ENCODE peak calls at places on chromosomes 13 and 19, in seven cellular contexts. F, D, H, Q, U, O and W are unnamed samples.

GRCh38 chr13:44578064-44578394 is 1.9 kb upstream of the TSC22D1 start:
- DNase-seq in F (no peak), D (no peak), H (no peak), Q (no peak), U (peak), O (no peak), W (peak)

GRCh38 chr19:50255115-50255514 is 51.7 kb downstream of the MYH14 start:
- DNase-seq in F (peak), D (no peak), H (no peak), Q (no peak), U (peak), O (no peak), W (no peak)

GRCh38 chr13:35984776-35985453 is 146.3 kb downstream of the DCLK1 start:
- DNase-seq in F (no peak), D (no peak), H (no peak), Q (no peak), U (peak), O (no peak), W (no peak)

GRCh38 chr13:98214008-98214643 is 37.1 kb upstream of the RNF113B start:
- DNase-seq in F (no peak), D (no peak), H (no peak), Q (no peak), U (no peak), O (no peak), W (no peak)

GRCh38 chr19:44003461-44004134 is 841 bp downstream of the ZNF230 start:
- DNase-seq in F (peak), D (no peak), H (no peak), Q (no peak), U (no peak), O (peak), W (no peak)

GRCh38 chr19:18618236-18618635 is 5.6 kb downstream of the TMEM59L start:
- DNase-seq in F (no peak), D (no peak), H (no peak), Q (no peak), U (no peak), O (no peak), W (no peak)

GRCh38 chr13:32811297-32811800 is 204.9 kb upstream of the KL start:
- DNase-seq in F (no peak), D (no peak), H (peak), Q (no peak), U (no peak), O (no peak), W (peak)

GRCh38 chr19:6476155-6476895 is 5.3 kb downstream of the DENND1C start:
- DNase-seq in F (peak), D (peak), H (no peak), Q (peak), U (peak), O (peak), W (no peak)

GRCh38 chr19:32916969-32917611 is 47.5 kb upstream of the SLC7A9 start:
- DNase-seq in F (no peak), D (no peak), H (no peak), Q (no peak), U (no peak), O (no peak), W (no peak)

GRCh38 chr13:106378263-106378662 is 157.2 kb downstream of the EFNB2 start:
- DNase-seq in F (no peak), D (no peak), H (no peak), Q (no peak), U (no peak), O (no peak), W (no peak)

GRCh38 chr19:54420383-54421168 is 5.3 kb downstream of the TTYH1 start:
- DNase-seq in F (peak), D (no peak), H (no peak), Q (peak), U (no peak), O (peak), W (no peak)

GRCh38 chr13:106028916-106029315 is 506.5 kb downstream of the EFNB2 start:
- DNase-seq in F (no peak), D (no peak), H (no peak), Q (no peak), U (no peak), O (no peak), W (no peak)

GRCh38 chr13:33351324-33351723 is 65.8 kb upstream of the STARD13 start:
- DNase-seq in F (no peak), D (peak), H (no peak), Q (no peak), U (no peak), O (no peak), W (peak)

GRCh38 chr13:95679722-95680121 is 2.8 kb downstream of the DNAJC3 start:
- DNase-seq in F (no peak), D (no peak), H (no peak), Q (no peak), U (no peak), O (no peak), W (no peak)

GRCh38 chr13:52130641-52131040 is 1.8 kb upstream of the NEK5 start:
- DNase-seq in F (no peak), D (no peak), H (no peak), Q (no peak), U (no peak), O (no peak), W (no peak)

GRCh38 chr13:59774511-59774911 is 389.2 kb downstream of the DIAPH3 start:
- DNase-seq in F (no peak), D (no peak), H (no peak), Q (no peak), U (no peak), O (peak), W (no peak)

GRCh38 chr13:96299235-96299634 is 209.3 kb downstream of the HS6ST3 start:
- DNase-seq in F (no peak), D (no peak), H (no peak), Q (no peak), U (no peak), O (peak), W (peak)

DNA sequence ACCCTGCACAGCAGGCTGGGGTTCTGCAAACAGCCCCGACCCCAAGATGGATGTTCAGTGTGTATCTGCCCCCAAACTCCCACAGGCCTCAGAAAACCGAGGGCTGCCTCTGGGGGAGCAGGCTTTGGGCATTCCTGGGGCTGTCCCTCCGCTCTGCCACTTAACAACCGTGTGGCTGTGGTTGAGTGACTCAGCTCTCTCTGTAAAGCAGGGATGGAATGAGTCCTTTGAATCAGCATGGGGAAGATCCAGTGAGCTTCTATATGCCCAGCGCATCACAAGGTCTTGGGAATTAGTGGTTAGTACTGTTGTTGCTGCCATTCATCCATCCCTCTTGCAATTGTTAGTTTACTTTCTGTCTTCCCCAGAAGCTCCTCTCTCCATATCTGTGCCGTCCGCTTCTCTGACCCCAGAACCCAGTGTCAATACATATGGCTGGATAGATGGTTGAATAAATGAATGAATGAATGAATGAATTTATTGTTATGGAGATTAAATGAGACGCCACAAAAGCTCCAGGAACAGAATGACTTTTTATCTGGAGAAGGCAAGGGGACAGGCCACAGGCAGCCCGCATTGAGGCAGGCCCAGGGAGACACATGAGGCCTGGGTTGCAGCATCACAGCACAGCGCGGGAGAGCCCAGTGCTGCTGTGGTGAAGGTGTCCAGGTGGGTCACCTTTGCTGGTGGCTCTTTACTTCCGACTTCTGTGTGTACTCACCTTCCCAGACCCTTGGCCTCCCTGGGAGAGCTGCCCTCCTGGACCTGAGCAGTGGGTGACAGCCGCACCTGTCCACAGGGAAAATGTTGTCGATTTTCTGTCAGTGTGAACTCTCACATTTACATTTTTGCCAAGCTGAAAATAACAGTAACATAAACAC is 89.3 kb downstream of the RGCC start:
- DNase-seq in F (no peak), D (no peak), H (no peak), Q (no peak), U (no peak), O (peak), W (no peak)
- TF ChIP-seq JUND in F (no peak), D (no peak), H (no peak), Q (no peak), U (no peak), O (no peak), W (no peak)

DNA sequence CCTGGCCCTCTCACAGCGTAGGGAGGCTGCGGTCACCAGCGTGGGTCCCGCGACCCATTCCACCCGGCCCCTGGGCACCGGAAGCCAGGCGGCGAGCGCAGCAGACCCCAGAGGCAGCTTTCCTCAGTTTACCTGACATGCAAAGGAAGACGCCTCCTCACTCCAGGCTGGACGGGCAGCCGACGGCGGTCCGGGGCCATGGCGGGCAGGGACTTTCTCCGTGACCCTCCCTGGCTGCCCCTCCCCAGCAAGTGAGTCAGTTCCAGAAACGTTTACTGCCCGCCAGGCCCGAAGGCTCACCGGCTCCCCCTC is 5.5 kb downstream of the SBNO2 start:
- DNase-seq in F (no peak), D (no peak), H (no peak), Q (no peak), U (no peak), O (no peak), W (no peak)
- TF ChIP-seq JUND in F (no peak), D (no peak), H (no peak), Q (no peak), U (no peak), O (no peak), W (no peak)

GRCh38 chr19:15680923-15681322 is 8.0 kb downstream of the CYP4F12 start:
- DNase-seq in F (no peak), D (no peak), H (no peak), Q (no peak), U (no peak), O (peak), W (no peak)

GRCh38 chr19:15684828-15685227 is 11.9 kb downstream of the CYP4F12 start:
- DNase-seq in F (peak), D (no peak), H (no peak), Q (no peak), U (no peak), O (no peak), W (no peak)

GRCh38 chr19:15679089-15679488 is 6.2 kb downstream of the CYP4F12 start:
- DNase-seq in F (no peak), D (no peak), H (no peak), Q (no peak), U (no peak), O (no peak), W (no peak)

GRCh38 chr19:15683411-15683810 is 10.5 kb downstream of the CYP4F12 start:
- DNase-seq in F (no peak), D (no peak), H (no peak), Q (no peak), U (no peak), O (no peak), W (no peak)

GRCh38 chr19:15680478-15680877 is 7.6 kb downstream of the CYP4F12 start:
- DNase-seq in F (no peak), D (no peak), H (no peak), Q (no peak), U (no peak), O (no peak), W (no peak)
- TF ChIP-seq JUND in F (no peak), D (no peak), H (no peak), Q (no peak), U (no peak), O (no peak), W (no peak)

DNA sequence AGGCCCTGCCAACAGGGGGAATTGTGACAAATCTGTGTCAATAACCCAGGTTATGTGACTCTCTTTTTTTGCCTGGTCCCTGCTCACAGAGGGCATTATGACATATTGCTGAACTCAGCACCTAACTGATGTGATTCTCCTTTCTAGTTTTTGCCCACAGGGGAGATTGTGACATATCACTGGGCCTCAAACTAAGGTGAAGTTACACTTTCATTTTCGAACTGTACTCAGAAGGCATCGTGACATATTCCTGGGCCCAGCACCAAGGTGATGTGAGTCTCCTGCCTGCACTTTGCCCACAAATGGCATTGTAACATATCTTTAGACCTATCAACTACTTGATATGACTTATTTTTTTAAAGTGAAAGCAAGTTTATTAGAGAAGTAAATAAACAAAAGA is 83.0 kb downstream of the ZNF728 start:
- DNase-seq in F (no peak), D (no peak), H (no peak), Q (no peak), U (no peak), O (no peak), W (no peak)
- TF ChIP-seq JUND in F (no peak), D (no peak), H (no peak), Q (no peak), U (no peak), O (no peak), W (no peak)

DNA sequence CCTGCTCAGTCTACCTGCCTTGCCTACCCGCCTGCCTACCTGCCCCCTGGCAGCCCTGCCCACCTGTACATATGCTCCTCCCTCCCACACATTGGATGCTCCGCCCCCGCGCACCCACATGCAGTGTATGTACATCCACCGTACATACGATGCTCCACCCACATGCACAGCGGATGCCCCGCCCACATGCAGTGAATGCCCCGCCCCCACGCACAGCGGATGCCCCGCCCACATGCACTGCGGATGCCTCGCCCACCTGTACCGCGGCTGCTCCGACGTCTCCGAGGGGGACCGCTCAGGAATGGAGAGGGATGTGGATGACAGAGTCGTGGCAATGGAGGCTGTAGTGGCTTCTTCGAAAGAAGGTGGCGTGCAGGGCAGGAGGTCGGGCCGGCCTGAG is 16.4 kb upstream of the CACTIN start:
- DNase-seq in F (peak), D (peak), H (no peak), Q (no peak), U (peak), O (no peak), W (peak)
- TF ChIP-seq JUND in F (no peak), D (no peak), H (no peak), Q (no peak), U (no peak), O (no peak), W (no peak)

DNA sequence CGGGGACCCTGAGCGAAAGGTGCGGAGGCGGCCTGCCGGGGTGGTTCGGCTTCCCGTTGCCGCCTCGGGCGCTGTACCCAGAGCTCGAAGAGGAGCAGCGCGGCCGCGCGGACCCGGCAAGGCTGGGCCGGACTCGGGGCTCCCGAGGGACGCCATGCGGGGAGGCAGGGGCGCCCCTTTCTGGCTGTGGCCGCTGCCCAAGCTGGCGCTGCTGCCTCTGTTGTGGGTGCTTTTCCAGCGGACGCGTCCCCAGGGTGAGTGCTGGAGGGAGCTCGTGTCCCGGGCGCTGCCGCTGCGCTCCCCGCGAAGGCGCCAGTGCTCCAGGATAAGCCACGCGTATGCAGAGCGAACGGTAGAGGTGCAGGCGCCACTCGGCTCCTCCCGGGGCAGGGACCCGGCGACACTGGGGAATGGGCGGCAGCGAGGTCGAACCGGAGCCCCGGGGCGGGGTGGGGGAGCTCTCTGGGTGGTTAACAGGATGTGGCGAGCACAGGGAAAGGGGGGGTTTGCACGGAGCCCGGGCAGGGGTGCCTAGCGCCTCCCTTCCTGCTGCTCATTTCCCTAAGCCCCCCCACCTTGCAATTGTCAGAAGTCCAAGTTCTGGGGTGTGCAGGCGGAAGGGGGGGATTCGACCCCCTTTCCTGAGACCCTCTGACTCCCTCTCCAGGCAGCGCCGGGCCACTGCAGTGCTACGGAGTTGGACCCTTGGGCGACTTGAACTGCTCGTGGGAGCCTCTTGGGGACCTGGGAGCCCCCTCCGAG is at the start of gene IL27RA:
- DNase-seq in F (peak), D (no peak), H (peak), Q (peak), U (peak), O (peak), W (peak)
- TF ChIP-seq JUND in F (peak), D (no peak), H (no peak), Q (no peak), U (no peak), O (no peak), W (no peak)

GRCh38 chr13:19737844-19738557 is 44.7 kb downstream of the PSPC1 start:
- DNase-seq in F (no peak), D (no peak), H (no peak), Q (no peak), U (no peak), O (no peak), W (no peak)
- TF ChIP-seq JUND in F (no peak), D (no peak), H (no peak), Q (no peak), U (no peak), O (no peak), W (no peak)

DNA sequence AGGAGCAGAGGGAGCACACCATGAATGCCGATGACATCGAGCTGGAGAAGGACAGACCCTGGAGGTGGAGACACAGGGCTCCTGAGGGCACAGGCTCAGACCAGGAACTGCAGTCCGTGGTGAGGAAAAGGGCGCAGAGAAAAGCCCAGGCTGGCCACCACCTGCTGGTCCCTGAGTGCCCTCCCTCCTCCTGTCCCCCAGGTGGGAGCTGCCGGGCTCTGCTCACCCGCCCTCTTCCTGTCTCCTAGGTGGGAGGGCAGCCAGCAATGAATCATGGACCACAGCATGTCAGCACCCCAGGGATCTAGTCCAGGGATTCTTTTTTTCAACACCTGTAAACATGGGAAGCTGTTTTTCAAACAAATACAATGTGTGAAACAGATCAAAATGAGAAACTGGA is 94.6 kb upstream of the ARHGEF7 start:
- DNase-seq in F (no peak), D (no peak), H (no peak), Q (no peak), U (no peak), O (no peak), W (no peak)
- TF ChIP-seq JUND in F (no peak), D (no peak), H (no peak), Q (no peak), U (no peak), O (no peak), W (no peak)

DNA sequence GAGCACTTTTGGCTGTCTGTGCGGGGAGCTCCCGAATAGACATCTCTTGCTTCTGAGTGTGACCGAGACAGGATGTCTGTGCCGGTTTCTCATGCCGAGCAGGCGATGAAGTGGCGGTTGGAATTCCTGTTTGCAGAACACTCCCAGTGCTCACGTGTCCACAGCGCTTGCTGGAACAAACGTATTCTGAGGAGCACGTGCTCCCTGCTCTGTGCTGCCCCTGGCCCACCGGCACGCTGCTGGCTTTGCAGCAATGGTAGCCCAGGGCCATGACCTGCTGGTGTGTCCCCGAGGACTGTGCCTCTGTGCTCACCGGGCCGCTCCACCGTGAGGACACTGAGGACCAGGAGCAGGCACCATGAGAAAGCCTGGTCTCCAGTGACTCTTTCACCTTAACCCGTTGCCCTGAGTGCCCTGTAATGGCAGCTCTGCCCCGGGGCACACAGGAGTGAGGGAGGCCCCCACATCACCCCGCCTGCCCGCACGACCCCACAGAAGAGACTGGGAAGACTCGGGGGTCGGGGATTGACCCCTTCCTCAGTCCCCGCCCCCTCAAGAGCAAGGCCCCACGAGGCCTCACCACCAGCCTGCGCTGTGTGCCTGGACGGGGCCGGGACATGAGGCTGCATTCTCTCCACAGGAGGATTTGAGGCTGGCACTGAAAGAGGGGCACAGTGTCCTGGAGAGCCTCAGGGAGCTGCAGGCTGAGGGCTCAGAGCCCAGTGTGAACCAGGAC is 40.0 kb upstream of the F7 start:
- DNase-seq in F (no peak), D (no peak), H (no peak), Q (no peak), U (no peak), O (no peak), W (no peak)
- TF ChIP-seq JUND in F (no peak), D (no peak), H (no peak), Q (no peak), U (no peak), O (no peak), W (no peak)

DNA sequence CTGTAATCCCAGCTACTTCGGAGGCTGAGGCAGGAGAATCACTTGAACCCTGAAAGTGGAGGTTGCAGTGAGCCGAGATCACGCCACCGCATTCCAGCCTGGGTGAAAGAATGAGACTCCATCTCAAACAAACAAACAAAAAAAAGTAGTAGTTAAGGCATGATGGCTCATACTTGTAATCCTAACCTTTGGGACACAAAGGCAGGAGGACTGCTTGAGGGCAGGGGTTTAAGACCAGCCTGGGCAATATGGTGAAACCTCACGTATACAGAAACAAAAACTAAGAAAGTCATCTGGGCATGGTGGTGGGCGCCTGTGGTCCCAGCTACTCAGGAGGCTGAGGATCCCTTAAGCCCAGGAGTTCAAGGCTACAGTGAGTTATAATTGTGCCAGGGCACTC is 1.8 kb downstream of the DNMT1 start:
- DNase-seq in F (no peak), D (no peak), H (no peak), Q (no peak), U (no peak), O (no peak), W (no peak)
- TF ChIP-seq JUND in F (no peak), D (no peak), H (no peak), Q (no peak), U (no peak), O (no peak), W (no peak)